ENCODE peak calls at places on chromosome 15, in nine cellular contexts. Q is kidney, B is aorta, A is heart left ventricle, V is psoas muscle, N is ascending aorta, E is K562, M is mucosa of descending colon, L is heart right ventricle. G is an unnamed sample.

GRCh38 chr15:37771462-37771861 is 163.0 kb upstream of the TMCO5A start:
- DNase-seq in B (no peak), E (no peak), M (no peak), N (no peak), Q (no peak), V (no peak), L (no peak), A (no peak), G (no peak)

GRCh38 chr15:74431645-74432044 is 2.1 kb downstream of the SEMA7A start:
- DNase-seq in M (no peak), A (no peak), N (no peak), B (no peak), V (no peak), E (no peak), L (no peak), Q (peak; percentile 60), G (no peak)

GRCh38 chr15:63040954-63041353 is 1.6 kb upstream of the TPM1 start:
- DNase-seq in B (peak; percentile 60), L (no peak), M (no peak), V (no peak), A (peak; percentile 56), N (no peak), Q (no peak), E (no peak), G (no peak)

GRCh38 chr15:68586274-68586961 is 7.6 kb downstream of the CORO2B start:
- DNase-seq in B (no peak), N (no peak), V (no peak), A (no peak), M (no peak), Q (no peak), E (no peak), L (no peak), G (no peak)

GRCh38 chr15:39416258-39416657 is 164.6 kb upstream of the THBS1 start:
- DNase-seq in A (no peak), Q (no peak), N (no peak), B (no peak), L (no peak), E (no peak), M (no peak), V (no peak), G (no peak)

GRCh38 chr15:28125673-28126651 is 26.8 kb upstream of the OCA2 start:
- DNase-seq in A (no peak), V (no peak), B (no peak), M (no peak), E (peak; percentile 44), Q (no peak), L (peak; percentile 41), N (no peak), G (no peak)

GRCh38 chr15:70048196-70048565 is 49.5 kb downstream of the TLE3 start:
- DNase-seq in V (no peak), E (no peak), A (no peak), Q (no peak), M (peak; percentile 18), B (no peak), L (no peak), N (no peak), G (no peak)

GRCh38 chr15:87287156-87287555 is 969.4 kb downstream of the NTRK3 start:
- DNase-seq in A (no peak), B (no peak), N (no peak), L (no peak), V (no peak), E (no peak), M (no peak), Q (no peak), G (no peak)

GRCh38 chr15:40787344-40787841 is 17.6 kb downstream of the C15orf62 start:
- DNase-seq in A (no peak), E (no peak), V (no peak), B (peak; percentile 49), N (no peak), Q (peak; percentile 88), L (no peak), M (peak; percentile 76), G (peak; percentile 45)

GRCh38 chr15:85443593-85444328 is 63.4 kb downstream of the AKAP13 start:
- DNase-seq in A (no peak), V (no peak), N (no peak), B (no peak), M (no peak), L (peak; percentile 3), Q (no peak), E (no peak), G (peak; percentile 46)
- H3K4me1 ChIP-seq in A (peaks cover 47% of the 10 kb centered on the region), V (peaks cover 20% of the 10 kb centered on the region), N (peaks cover 9% of the 10 kb centered on the region), B (peaks cover 6% of the 10 kb centered on the region), M (peaks cover 19% of the 10 kb centered on the region), L (peaks cover 40% of the 10 kb centered on the region), Q (no peaks in the 10 kb centered on the region), E (no peaks in the 10 kb centered on the region), G (peaks cover 42% of the 10 kb centered on the region)

GRCh38 chr15:90203922-90204321 is 2.8 kb downstream of the SEMA4B start:
- DNase-seq in Q (peak; percentile 91), N (no peak), V (no peak), E (no peak), B (no peak), M (no peak), A (no peak), L (no peak), G (no peak)

GRCh38 chr15:90205050-90205848 is 4.1 kb downstream of the SEMA4B start:
- DNase-seq in M (peak; percentile 14), Q (peak; percentile 56), A (no peak), V (no peak), B (peak; percentile 26), L (no peak), E (no peak), N (no peak), G (no peak)

GRCh38 chr15:90202929-90203328 is 1.8 kb downstream of the SEMA4B start:
- DNase-seq in M (peak; percentile 3), V (no peak), B (no peak), L (no peak), E (no peak), Q (no peak), N (no peak), A (no peak), G (no peak)

GRCh38 chr15:90201944-90202375 is 830 bp downstream of the SEMA4B start:
- DNase-seq in N (no peak), B (no peak), Q (peak; percentile 80), E (peak; percentile 45), V (no peak), A (no peak), L (no peak), M (peak; percentile 60), G (no peak)

GRCh38 chr15:90203473-90203872 is 2.3 kb downstream of the SEMA4B start:
- DNase-seq in B (no peak), M (no peak), L (no peak), V (no peak), A (no peak), Q (peak; percentile 38), E (no peak), N (no peak), G (no peak)
- H3K4me3 ChIP-seq in B (no peak overlapping the region), M (no peak overlapping the region), L (no peak overlapping the region), V (no peak overlapping the region), A (no peak overlapping the region), Q (no peak overlapping the region), E (no peak overlapping the region), N (no peak overlapping the region), G (no peak overlapping the region)

GRCh38 chr15:76176487-76177085 is 116.8 kb downstream of the TMEM266 start:
- DNase-seq in V (peak; percentile 41), N (no peak), L (no peak), B (no peak), A (no peak), M (no peak), E (no peak), Q (no peak), G (no peak)
- H3K36me3 ChIP-seq in V (no peaks in the 10 kb centered on the region), N (no peaks in the 10 kb centered on the region), L (no peaks in the 10 kb centered on the region), B (no peaks in the 10 kb centered on the region), A (no peaks in the 10 kb centered on the region), M (no peaks in the 10 kb centered on the region), E (no peaks in the 10 kb centered on the region), Q (no peaks in the 10 kb centered on the region), G (no peaks in the 10 kb centered on the region)

GRCh38 chr15:83062768-83063180 is 4.3 kb downstream of the BTBD1 start:
- DNase-seq in M (no peak), A (no peak), B (peak; percentile 55), L (no peak), E (no peak), Q (no peak), V (no peak), N (no peak), G (no peak)
- H3K4me1 ChIP-seq in M (peaks cover 44% of the 10 kb centered on the region), A (peaks cover 74% of the 10 kb centered on the region), B (peaks cover 5% of the 10 kb centered on the region), L (peaks cover 80% of the 10 kb centered on the region), E (peaks cover 9% of the 10 kb centered on the region), Q (peaks cover 24% of the 10 kb centered on the region), V (peaks cover 68% of the 10 kb centered on the region), N (peaks cover 34% of the 10 kb centered on the region), G (peaks cover 64% of the 10 kb centered on the region)

DNA sequence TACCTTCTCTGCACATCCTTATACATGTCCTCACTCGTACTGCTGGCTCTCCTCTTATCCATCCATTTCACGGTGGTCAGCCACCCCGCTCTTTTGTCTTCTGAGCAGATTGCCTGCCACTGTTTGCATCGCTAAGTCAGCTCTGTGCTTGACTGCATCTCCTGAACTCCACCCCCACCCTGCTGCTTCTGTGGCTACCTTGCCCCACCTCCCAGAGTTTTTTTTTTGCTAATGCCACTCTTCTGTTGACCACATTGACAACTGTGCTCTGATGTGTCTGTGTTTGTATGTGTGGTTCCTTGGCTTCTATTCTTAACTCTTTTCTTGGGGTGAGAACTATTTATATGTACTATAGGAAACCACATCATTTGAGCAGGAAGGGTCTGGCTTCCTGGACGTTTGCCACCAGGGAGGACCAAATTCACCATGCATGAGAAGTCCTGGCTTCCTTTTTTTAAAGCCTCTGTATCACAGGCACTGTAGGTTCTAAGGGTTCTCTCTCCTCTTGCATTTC is 12.8 kb upstream of the MTMR10 start:
- DNase-seq in B (peak; percentile 51), E (no peak), Q (no peak), L (peak; percentile 80), M (no peak), A (peak; percentile 74), N (no peak), V (no peak), G (no peak)
- H3K4me3 ChIP-seq in B (no peak overlapping the region), E (no peak overlapping the region), Q (no peak overlapping the region), L (no peak overlapping the region), M (no peak overlapping the region), A (no peak overlapping the region), N (no peak overlapping the region), V (no peak overlapping the region), G (no peak overlapping the region)

GRCh38 chr15:44554934-44555723 is 18.2 kb downstream of the EIF3J start:
- DNase-seq in E (no peak), V (no peak), L (no peak), N (no peak), B (no peak), M (no peak), A (no peak), Q (no peak), G (peak; percentile 21)

GRCh38 chr15:44550256-44550655 is 13.3 kb downstream of the EIF3J start:
- DNase-seq in E (no peak), M (no peak), Q (no peak), N (no peak), V (no peak), L (no peak), A (no peak), B (no peak), G (peak; percentile 30)

GRCh38 chr15:44545934-44546802 is 9.2 kb downstream of the EIF3J start:
- DNase-seq in B (no peak), V (no peak), Q (no peak), E (no peak), M (no peak), A (no peak), L (peak; percentile 18), N (no peak), G (peak; percentile 29)

DNA sequence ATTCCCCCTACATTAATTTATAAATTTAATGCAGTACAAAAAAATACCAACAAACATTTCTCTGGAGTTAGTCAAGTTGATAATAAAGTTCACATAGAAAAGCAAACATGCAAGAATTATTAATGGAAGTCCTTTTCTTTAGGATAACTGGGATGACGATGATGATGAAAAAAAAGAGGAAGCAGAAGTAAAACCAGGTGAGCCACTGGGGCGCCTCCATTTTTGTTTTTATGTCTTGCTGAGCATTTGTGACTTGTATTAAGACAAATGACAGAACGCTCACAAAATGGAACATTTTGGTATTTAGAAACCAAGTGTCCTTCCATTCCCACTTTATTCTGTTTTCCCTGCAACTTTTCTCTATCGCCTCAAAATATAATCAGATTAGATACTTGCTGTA is 13.8 kb downstream of the EIF3J start:
- DNase-seq in M (no peak), A (no peak), B (no peak), Q (no peak), E (no peak), N (no peak), V (no peak), L (no peak), G (no peak)
- H3K36me3 ChIP-seq in M (no peaks in the 10 kb centered on the region), A (peaks cover 18% of the 10 kb centered on the region), B (no peaks in the 10 kb centered on the region), Q (peaks cover 7% of the 10 kb centered on the region), E (peaks cover 83% of the 10 kb centered on the region), N (peaks cover 43% of the 10 kb centered on the region), V (peaks cover 59% of the 10 kb centered on the region), L (peaks cover 56% of the 10 kb centered on the region), G (peaks cover 31% of the 10 kb centered on the region)

G was measured in CD4-positive, alpha-beta memory T cell.